ENCODE peak calls at places on chromosomes 13 and 19, in seven cellular contexts. P is vagina, Y is PC-9, T is mucosa of descending colon, M is foreskin fibroblast, W is IMR-90, Q is AG04450. C is an unnamed sample.

GRCh38 chr13:97142452-97142851 is 79.7 kb upstream of the MBNL2 start:
- DNase-seq in T (peak; percentile 78), P (no peak), Q (no peak), Y (peak; percentile 75), M (no peak), W (no peak), C (no peak)

GRCh38 chr19:19403373-19403901 is 2.0 kb upstream of the GATAD2A start:
- DNase-seq in W (peak; percentile 44), Q (no peak), M (peak; percentile 73), Y (peak; percentile 91), P (no peak), T (no peak), C (peak; percentile 22)

GRCh38 chr13:30869491-30869890 is 36.6 kb upstream of the MEDAG start:
- DNase-seq in Q (no peak), T (no peak), P (peak; percentile 87), M (peak; percentile 67), W (peak; percentile 50), Y (no peak), C (peak; percentile 43)

GRCh38 chr19:40640744-40641143 is 39.6 kb downstream of the LTBP4 start:
- DNase-seq in M (no peak), W (peak; percentile 45), Q (no peak), T (no peak), Y (no peak), P (no peak), C (no peak)

GRCh38 chr13:79548886-79549285 is 67.9 kb downstream of the NDFIP2 start:
- DNase-seq in W (peak; percentile 11), T (no peak), M (peak; percentile 38), Y (no peak), Q (no peak), P (no peak), C (peak; percentile 23)

GRCh38 chr13:24649685-24650038 is 30.5 kb upstream of the ATP12A start:
- DNase-seq in Y (no peak), T (no peak), Q (no peak), M (no peak), P (no peak), W (no peak), C (no peak)

GRCh38 chr19:33507021-33507956 is 14.3 kb downstream of the PEPD start:
- DNase-seq in M (peak; percentile 9), W (no peak), P (no peak), Q (no peak), T (no peak), Y (peak; percentile 84), C (no peak)

GRCh38 chr19:18306903-18307681 is 15.8 kb downstream of the LSM4 start:
- DNase-seq in M (no peak), T (no peak), P (no peak), W (no peak), Y (no peak), Q (no peak), C (peak; percentile 68)

GRCh38 chr13:44305845-44306244 is 67.8 kb upstream of the SERP2 start:
- DNase-seq in Q (no peak), T (no peak), M (peak; percentile 37), P (peak; percentile 71), W (peak; percentile 67), Y (peak; percentile 52), C (peak; percentile 55)

GRCh38 chr13:50078512-50079277 is 63.5 kb downstream of the KCNRG start:
- DNase-seq in W (no peak), P (no peak), T (no peak), Y (no peak), M (no peak), Q (no peak), C (peak; percentile 21)

GRCh38 chr13:43776680-43777079 is 10.1 kb downstream of the ENOX1 start:
- DNase-seq in W (no peak), T (no peak), Q (no peak), P (no peak), Y (no peak), M (no peak), C (peak; percentile 38)

GRCh38 chr13:32164622-32165268 is 133.2 kb downstream of the FRY start:
- DNase-seq in Y (no peak), T (no peak), P (no peak), W (peak; percentile 66), M (peak; percentile 64), Q (peak; percentile 20), C (peak; percentile 75)

GRCh38 chr19:18832331-18833140 is 777 bp downstream of the UPF1 start:
- DNase-seq in T (peak; percentile 63), P (no peak), M (peak; percentile 58), Q (no peak), Y (no peak), W (no peak), C (no peak)

GRCh38 chr13:87674143-87674772 is 3.1 kb downstream of the SLITRK5 start:
- DNase-seq in T (no peak), Q (no peak), W (no peak), Y (no peak), P (no peak), M (no peak), C (peak; percentile 22)

GRCh38 chr13:19117913-19118739 is 63.5 kb downstream of the TUBA3C start:
- DNase-seq in Y (no peak), M (no peak), W (no peak), Q (no peak), T (no peak), P (no peak), C (no peak)

GRCh38 chr13:63005625-63006024 is 1590.0 kb upstream of the PCDH20 start:
- DNase-seq in T (no peak), P (no peak), Y (no peak), W (no peak), M (no peak), Q (no peak), C (no peak)

GRCh38 chr19:9952276-9952675 is 16.0 kb upstream of the OLFM2 start:
- DNase-seq in P (no peak), T (no peak), W (no peak), Y (no peak), M (no peak), Q (no peak), C (no peak)

GRCh38 chr13:103772576-103772975 is 706.4 kb upstream of the SLC10A2 start:
- DNase-seq in Y (no peak), W (no peak), Q (no peak), P (no peak), M (no peak), T (no peak), C (no peak)
- TF ChIP-seq CTCF in Y (no peak), W (no peak), Q (no peak), P (no peak), M (no peak), T (no peak), C (peak; percentile 10)

GRCh38 chr19:39307822-39308530 is 11.8 kb downstream of the IFNL1 start:
- DNase-seq in T (no peak), W (no peak), P (no peak), Q (no peak), M (no peak), Y (no peak), C (no peak)
- H3K4me3 ChIP-seq in T (no peak overlapping the region), W (no peak overlapping the region), P (peak overlapping the region; percentile 9), Q (no peak overlapping the region), M (no peak overlapping the region), Y (no peak overlapping the region), C (no peak overlapping the region)

GRCh38 chr13:112968380-112968909 is 569 bp upstream of the MCF2L start:
- DNase-seq in W (no peak), Q (no peak), Y (no peak), M (no peak), P (no peak), T (peak; percentile 84), C (no peak)
- TF ChIP-seq CTCF in W (no peak), Q (no peak), Y (peak; percentile 43), M (no peak), P (no peak), T (no peak), C (no peak)

GRCh38 chr13:99258946-99259345 is 767 bp upstream of the GPR18 start:
- DNase-seq in W (no peak), T (no peak), Y (no peak), M (no peak), P (no peak), Q (no peak), C (no peak)
- H3K4me3 ChIP-seq in W (no peak overlapping the region), T (no peak overlapping the region), Y (no peak overlapping the region), M (no peak overlapping the region), P (no peak overlapping the region), Q (no peak overlapping the region), C (no peak overlapping the region)

DNA sequence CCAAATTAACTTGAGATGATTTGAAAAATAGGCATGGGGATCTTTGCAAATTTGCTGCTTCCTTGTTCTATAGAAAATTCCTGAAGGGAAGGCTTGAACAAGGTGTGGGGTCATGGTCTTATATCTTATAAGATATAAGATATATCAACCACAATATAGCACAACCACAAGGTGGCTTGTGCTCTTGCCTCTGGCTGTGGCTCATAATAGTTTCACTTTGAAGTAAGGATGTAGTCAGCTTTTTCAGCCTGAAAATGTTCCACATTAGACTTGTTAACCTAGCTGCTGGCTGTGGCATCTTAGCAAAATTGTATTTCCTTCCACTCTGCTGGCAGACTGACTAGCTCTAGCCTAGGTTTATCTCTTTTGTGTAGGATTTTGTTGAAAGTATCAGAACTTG is 169.7 kb downstream of the KLF5 start:
- DNase-seq in T (no peak), W (peak; percentile 28), Y (no peak), M (no peak), Q (no peak), P (no peak), C (peak; percentile 56)
- TF ChIP-seq CTCF in T (no peak), W (no peak), Y (peak; percentile 45), M (peak; percentile 24), Q (peak; percentile 44), P (no peak), C (peak; percentile 24)

GRCh38 chr13:35979378-35979911 is 151.7 kb downstream of the DCLK1 start:
- DNase-seq in Y (no peak), Q (peak; percentile 60), P (peak; percentile 95), M (peak; percentile 93), W (peak; percentile 83), T (no peak), C (peak; percentile 98)

GRCh38 chr13:35983206-35983605 is 148.0 kb downstream of the DCLK1 start:
- DNase-seq in P (peak; percentile 54), M (no peak), Q (no peak), W (no peak), Y (no peak), T (no peak), C (no peak)

GRCh38 chr13:35984287-35984686 is 146.9 kb downstream of the DCLK1 start:
- DNase-seq in T (no peak), P (peak; percentile 11), W (no peak), Y (no peak), M (no peak), Q (no peak), C (no peak)

GRCh38 chr13:35976126-35976525 is 155.1 kb downstream of the DCLK1 start:
- DNase-seq in P (no peak), W (no peak), Y (no peak), T (no peak), Q (no peak), M (no peak), C (no peak)

DNA sequence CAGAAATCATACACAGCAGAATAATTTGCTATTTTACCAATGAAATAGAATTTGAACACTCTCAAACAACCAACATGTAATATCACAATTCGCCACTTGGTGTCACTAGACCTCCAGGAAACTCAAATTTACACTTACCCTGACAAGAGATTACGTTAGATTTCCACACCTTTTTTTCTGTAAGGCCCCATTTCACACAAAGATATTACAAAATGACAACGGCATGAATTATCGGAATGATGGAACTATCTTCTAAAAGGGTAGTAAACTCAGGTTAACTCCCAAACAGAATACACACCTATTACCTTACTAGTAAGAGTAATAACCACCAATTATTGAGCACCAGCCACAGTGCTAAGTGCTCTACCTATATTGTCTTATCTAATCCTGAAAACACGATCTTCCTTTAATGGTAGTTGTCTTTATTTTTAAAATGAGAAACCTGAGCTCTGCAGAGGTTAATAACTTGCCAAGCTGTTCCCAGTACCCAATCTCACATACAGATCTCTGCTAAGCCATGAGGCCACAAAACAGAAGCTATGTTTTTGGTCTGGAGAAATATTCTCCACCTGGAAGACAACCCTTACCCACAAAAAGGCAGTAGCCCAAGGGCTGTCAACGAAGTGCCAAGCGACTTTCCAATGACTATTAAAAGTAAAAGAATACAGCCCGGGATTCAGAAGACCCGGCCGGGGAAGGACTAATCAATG is 152.4 kb downstream of the DCLK1 start:
- DNase-seq in Y (peak; percentile 52), P (no peak), T (no peak), Q (no peak), M (peak; percentile 81), W (peak; percentile 69), C (peak; percentile 85)
- H3K4me3 ChIP-seq in Y (no peak overlapping the region), P (no peak overlapping the region), T (no peak overlapping the region), Q (no peak overlapping the region), M (no peak overlapping the region), W (no peak overlapping the region), C (no peak overlapping the region)